ENCODE peak calls at places on chromosomes 2 and 18, in four cellular contexts. G is H9, T is adipocyte, X is left cardiac atrium. E is an unnamed sample.

GRCh38 chr2:74741076-74741460 is 87.0 kb downstream of the SEMA4F start:
- DNase-seq in G (no peak), T (no peak), X (no peak), E (no peak)

GRCh38 chr18:68215931-68216330 is 499.0 kb downstream of the TMX3 start:
- DNase-seq in G (no peak), T (peak), X (no peak), E (no peak)

GRCh38 chr2:27212626-27213471 is 781 bp upstream of the SLC5A6 start:
- DNase-seq in G (no peak), T (peak), X (no peak), E (no peak)

GRCh38 chr18:2889761-2890192 is 43.0 kb downstream of the EMILIN2 start:
- DNase-seq in G (no peak), T (no peak), X (no peak), E (no peak)

GRCh38 chr2:103459302-103459701 is 697.5 kb downstream of the TMEM182 start:
- DNase-seq in G (no peak), T (no peak), X (no peak), E (no peak)

GRCh38 chr2:20803287-20803686 is 19.6 kb downstream of the LDAH start:
- DNase-seq in G (peak), T (no peak), X (no peak), E (no peak)

GRCh38 chr2:169561364-169561763 is 12.3 kb downstream of the FASTKD1 start:
- DNase-seq in G (no peak), T (no peak), X (no peak), E (no peak)

GRCh38 chr2:50620783-50621182 is 411.1 kb downstream of the NRXN1 start:
- DNase-seq in G (peak), T (no peak), X (no peak), E (no peak)

GRCh38 chr18:33804258-33804657 is 226.2 kb downstream of the ASXL3 start:
- DNase-seq in G (no peak), T (peak), X (no peak), E (no peak)

GRCh38 chr2:121199281-121200010 is 85.6 kb downstream of the TFCP2L1 start:
- DNase-seq in G (no peak), T (no peak), X (no peak), E (no peak)

GRCh38 chr2:29951561-29951960 is 30.2 kb upstream of the ALK start:
- DNase-seq in G (no peak), T (no peak), X (no peak), E (no peak)

GRCh38 chr2:15939854-15940660 is at the start of gene MYCN:
- DNase-seq in G (peak), T (no peak), X (no peak), E (peak)